ENCODE peak calls at places on chromosomes 5 and 9, in seven cellular contexts. G, N, R, Y, K, A and Z are unnamed samples.
A peak's percentile ranks its signal among the peaks of the same experiment; 100 is the strongest.

GRCh38 chr9:71683598-71684235 is 84.6 kb downstream of the CEMIP2 start:
- DNase-seq in A (peak; percentile 28), G (peak; percentile 78), Y (no peak), N (peak; percentile 67), K (no peak), R (peak; percentile 83), Z (peak; percentile 56)

GRCh38 chr9:100098241-100098886 is 436 bp downstream of the ERP44 start:
- DNase-seq in Y (peak; percentile 87), N (peak; percentile 39), R (peak; percentile 91), A (peak; percentile 79), K (peak; percentile 80), G (peak; percentile 78), Z (no peak)

GRCh38 chr9:88988796-88989641 is 2.2 kb upstream of the S1PR3 start:
- DNase-seq in A (no peak), N (peak; percentile 55), R (peak; percentile 60), K (peak; percentile 30), Y (peak; percentile 65), G (peak; percentile 79), Z (no peak)

GRCh38 chr5:170511550-170511949 is 7.7 kb downstream of the KCNIP1 start:
- DNase-seq in R (no peak), G (no peak), N (no peak), K (no peak), Y (no peak), A (no peak), Z (no peak)

GRCh38 chr5:181100121-181101015 is 30.6 kb downstream of the OR2V1 start:
- DNase-seq in R (no peak), K (peak; percentile 5), N (no peak), A (no peak), G (peak; percentile 45), Y (no peak), Z (no peak)

GRCh38 chr5:110335361-110336046 is 391.0 kb downstream of the TMEM232 start:
- DNase-seq in N (peak; percentile 17), R (no peak), A (no peak), Y (no peak), G (peak; percentile 94), K (no peak), Z (no peak)

GRCh38 chr5:68406767-68407232 is 191.2 kb downstream of the PIK3R1 start:
- DNase-seq in Y (no peak), G (no peak), N (no peak), A (peak; percentile 47), R (no peak), K (no peak), Z (no peak)

GRCh38 chr9:30120654-30121053 is 2263.8 kb upstream of the ACO1 start:
- DNase-seq in R (no peak), G (no peak), Y (no peak), A (no peak), N (no peak), K (no peak), Z (no peak)

GRCh38 chr9:72327631-72328030 is 37.4 kb downstream of the ZFAND5 start:
- DNase-seq in G (no peak), K (no peak), Y (no peak), A (no peak), N (no peak), R (no peak), Z (no peak)

GRCh38 chr9:117290809-117291208 is 124.0 kb downstream of the ASTN2 start:
- DNase-seq in Y (no peak), G (peak; percentile 14), N (no peak), R (no peak), K (no peak), A (no peak), Z (no peak)

GRCh38 chr5:128671861-128672414 is 133.9 kb upstream of the FBN2 start:
- DNase-seq in G (peak; percentile 12), R (no peak), A (no peak), N (no peak), Y (no peak), K (no peak), Z (no peak)

GRCh38 chr5:174327317-174327864 is 281.9 kb downstream of the NSG2 start:
- DNase-seq in G (peak; percentile 80), N (peak; percentile 79), A (peak; percentile 93), K (no peak), Y (no peak), R (peak; percentile 56), Z (peak; percentile 35)

GRCh38 chr5:87572092-87572491 is 159.4 kb upstream of the CCNH start:
- DNase-seq in A (no peak), G (no peak), K (no peak), Y (no peak), R (no peak), N (no peak), Z (no peak)

GRCh38 chr9:96638606-96639364 is 16.3 kb downstream of the PRXL2C start:
- DNase-seq in Y (no peak), A (no peak), R (no peak), G (peak; percentile 38), N (no peak), K (no peak), Z (no peak)

GRCh38 chr5:28807230-28807629 is 1768.8 kb upstream of the CDH9 start:
- DNase-seq in A (no peak), N (no peak), R (peak; percentile 0), G (no peak), K (no peak), Y (no peak), Z (no peak)

GRCh38 chr9:109254317-109254716 is 66.5 kb downstream of the EPB41L4B start:
- DNase-seq in G (peak; percentile 82), R (peak; percentile 70), N (peak; percentile 88), Y (peak; percentile 72), A (no peak), K (no peak), Z (no peak)

GRCh38 chr5:20166496-20166895 is 178.5 kb upstream of the CDH18 start:
- DNase-seq in K (no peak), G (no peak), N (no peak), Y (no peak), R (peak; percentile 25), A (no peak), Z (no peak)

GRCh38 chr9:103410059-103410458 is 414.9 kb downstream of the CYLC2 start:
- DNase-seq in A (no peak), N (no peak), R (no peak), K (no peak), Y (no peak), G (no peak), Z (no peak)

GRCh38 chr5:435961-436640 is 6.9 kb upstream of the EXOC3 start:
- DNase-seq in Y (no peak), K (peak; percentile 21), N (peak; percentile 40), R (no peak), A (no peak), G (peak; percentile 58), Z (no peak)

GRCh38 chr5:65479527-65479926 is 2.2 kb downstream of the ADAMTS6 start:
- DNase-seq in G (no peak), R (peak; percentile 4), Y (no peak), K (peak; percentile 59), A (no peak), N (no peak), Z (no peak)

GRCh38 chr5:159133041-159133741 is 33.5 kb upstream of the EBF1 start:
- DNase-seq in R (peak; percentile 38), A (peak; percentile 64), Y (peak; percentile 45), N (peak; percentile 87), K (peak; percentile 62), G (peak; percentile 90), Z (no peak)

GRCh38 chr5:8396756-8397155 is 527.8 kb downstream of the MTRR start:
- DNase-seq in G (peak; percentile 14), Y (peak; percentile 26), N (peak; percentile 21), R (no peak), K (no peak), A (no peak), Z (no peak)

GRCh38 chr5:26942481-26942880 is 95.9 kb downstream of the CDH9 start:
- DNase-seq in Y (no peak), K (no peak), N (peak; percentile 12), G (no peak), A (no peak), R (peak; percentile 61), Z (no peak)

DNA sequence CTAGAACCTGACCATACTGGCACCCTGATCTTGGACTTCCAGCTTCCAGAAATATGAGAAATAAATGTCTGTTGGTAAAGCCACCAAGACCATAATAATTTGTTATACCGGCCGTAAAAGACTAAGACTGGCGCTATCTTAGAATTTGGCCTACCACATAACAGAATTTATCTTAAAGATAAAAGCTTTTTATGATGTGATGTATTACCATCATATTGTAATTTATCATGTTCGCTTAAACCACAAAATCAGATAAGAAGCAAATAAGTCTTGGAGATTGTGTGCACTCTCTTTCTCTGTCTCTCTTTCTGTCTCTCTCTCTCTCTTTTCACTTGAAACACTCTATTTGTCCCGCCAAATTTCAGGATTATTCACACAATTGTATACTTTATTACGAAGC is 35.6 kb downstream of the FST start:
- DNase-seq in N (no peak), R (no peak), Y (no peak), G (no peak), A (no peak), K (no peak), Z (no peak)
- TF ChIP-seq EZH2 in N (no peak), R (no peak), Y (no peak), G (no peak), A (no peak), K (no peak), Z (no peak)

DNA sequence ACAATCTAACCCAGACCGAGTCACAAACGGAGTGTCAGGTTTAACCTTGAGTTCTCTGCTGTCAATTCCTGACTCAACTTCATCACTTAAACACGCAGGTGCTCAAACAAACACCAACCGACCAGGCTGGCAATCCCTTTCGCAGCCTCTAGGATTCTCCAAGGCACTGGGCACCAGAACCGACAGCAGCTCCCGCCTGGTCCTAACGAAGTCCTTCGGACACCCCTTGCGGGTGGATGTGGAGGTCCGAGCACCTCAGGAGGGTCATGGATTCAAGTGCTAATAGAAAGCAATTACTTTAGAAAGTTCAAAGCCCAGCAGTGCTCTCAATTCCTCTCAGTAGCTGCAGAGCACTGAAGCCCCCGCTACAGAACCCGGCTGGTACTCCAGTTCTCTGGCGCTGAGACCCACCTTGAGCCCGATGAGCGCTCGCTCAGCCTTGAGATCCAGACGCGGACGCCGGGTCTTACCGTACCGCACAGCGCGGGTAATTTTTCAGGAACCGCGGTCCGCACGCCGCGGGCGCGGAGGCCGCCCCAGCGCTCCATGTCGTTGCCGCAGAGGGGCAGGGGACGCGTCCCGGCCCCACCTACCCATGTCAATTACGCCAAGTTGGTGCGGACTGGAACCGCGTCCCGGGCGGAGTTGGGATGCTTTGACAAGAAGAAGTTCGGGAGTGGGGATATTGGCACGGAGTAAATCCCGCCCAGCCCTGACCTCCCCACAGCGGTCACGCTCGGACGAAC is 672 bp downstream of the MARCHF3 start:
- DNase-seq in R (peak; percentile 70), G (peak; percentile 85), A (peak; percentile 75), K (peak; percentile 85), N (peak; percentile 60), Y (peak; percentile 61), Z (no peak)
- TF ChIP-seq EZH2 in R (no peak), G (no peak), A (peak; percentile 88), K (no peak), N (no peak), Y (no peak), Z (peak; percentile 77)

GRCh38 chr9:79256691-79257213 is 315.0 kb upstream of the TLE4 start:
- DNase-seq in Y (no peak), K (no peak), G (peak; percentile 55), R (peak; percentile 9), A (peak; percentile 34), N (peak; percentile 32), Z (no peak)
- TF ChIP-seq EZH2 in Y (no peak), K (no peak), G (no peak), R (peak; percentile 31), A (no peak), N (no peak), Z (no peak)

DNA sequence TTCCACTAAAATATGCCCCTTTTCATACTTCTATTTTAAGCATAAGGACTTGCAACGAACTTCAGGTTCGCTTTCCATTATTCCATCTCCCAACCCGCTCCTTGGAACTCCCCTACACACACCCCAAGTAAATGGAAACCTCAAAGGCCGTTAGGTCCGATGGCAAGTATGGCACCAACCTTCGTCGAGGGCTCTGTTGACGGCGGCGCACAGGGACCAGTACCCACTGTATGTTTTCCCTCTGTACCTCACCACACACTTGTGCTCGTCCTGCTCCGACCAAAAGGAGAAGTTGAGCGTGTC is 24.1 kb downstream of the HNRNPK start:
- DNase-seq in K (no peak), Y (no peak), A (no peak), N (no peak), R (no peak), G (no peak), Z (no peak)
- TF ChIP-seq EZH2 in K (no peak), Y (no peak), A (no peak), N (no peak), R (no peak), G (no peak), Z (no peak)